ENCODE peak calls at places on chromosomes 11 and 22, in eight cellular contexts. H is WTC11; J is DMS153; L is RWPE1; X is fibroblast of villous mesenchyme; S is AG04449; M is ureter; B is stimulated activated CD4-positive, alpha-beta T cell treated with anti-CD3 and anti-CD28 coated beads, Interleukin-1b, Interleukin-23, amount 100 ng/mL, for 1 hour. W is an unnamed sample.

GRCh38 chr11:65776710-65777141 is 4.0 kb downstream of the AP5B1 start:
- DNase-seq in B (no peak), H (no peak), X (no peak), J (no peak), L (no peak), S (no peak), M (no peak), W (no peak)

GRCh38 chr11:56659755-56660154 is 3.7 kb upstream of the OR5AR1 start:
- DNase-seq in B (no peak), J (no peak), X (no peak), M (no peak), S (no peak), H (no peak), L (no peak), W (peak; percentile 61)

GRCh38 chr11:132607575-132607974 is 924.7 kb downstream of the OPCML start:
- DNase-seq in S (no peak), M (no peak), H (no peak), B (no peak), J (no peak), X (no peak), L (no peak), W (no peak)

GRCh38 chr11:30016588-30017363 is at the start of gene KCNA4:
- DNase-seq in M (no peak), J (no peak), B (no peak), S (no peak), X (no peak), L (peak; percentile 36), H (peak; percentile 68), W (peak; percentile 85)

GRCh38 chr22:33779243-33779642 is 141.0 kb downstream of the LARGE1 start:
- DNase-seq in J (peak; percentile 37), H (no peak), X (no peak), M (no peak), L (no peak), B (no peak), S (no peak), W (no peak)

GRCh38 chr11:115911656-115912055 is 407.4 kb upstream of the CADM1 start:
- DNase-seq in S (no peak), X (no peak), B (no peak), L (no peak), M (no peak), J (peak; percentile 42), H (no peak), W (no peak)

GRCh38 chr11:118834428-118835028 is 43.6 kb upstream of the DDX6 start:
- DNase-seq in M (no peak), S (no peak), B (no peak), H (no peak), X (peak; percentile 69), L (no peak), J (no peak), W (no peak)

GRCh38 chr22:36510966-36511881 is 4.4 kb upstream of the FOXRED2 start:
- DNase-seq in B (no peak), J (no peak), M (no peak), S (no peak), H (peak; percentile 66), L (peak; percentile 30), X (peak; percentile 57), W (peak; percentile 88)

GRCh38 chr11:9692696-9693095 is 28.8 kb downstream of the SWAP70 start:
- DNase-seq in H (no peak), X (no peak), B (no peak), J (no peak), L (no peak), M (no peak), S (no peak), W (no peak)

GRCh38 chr11:93589347-93589746 is 46.2 kb upstream of the SMCO4 start:
- DNase-seq in J (peak; percentile 28), B (no peak), M (no peak), L (no peak), H (no peak), X (no peak), S (no peak), W (no peak)

GRCh38 chr11:9701799-9702198 is 37.9 kb downstream of the SWAP70 start:
- DNase-seq in X (no peak), J (no peak), B (no peak), M (no peak), L (no peak), H (no peak), S (no peak), W (no peak)

GRCh38 chr11:63508009-63508408 is 2.1 kb downstream of the LGALS12 start:
- DNase-seq in J (no peak), M (no peak), L (no peak), X (peak; percentile 33), B (no peak), H (peak; percentile 68), S (no peak), W (peak; percentile 92)

GRCh38 chr11:19398772-19399542 is 158.2 kb upstream of the E2F8 start:
- DNase-seq in B (no peak), M (peak; percentile 54), H (no peak), X (peak; percentile 97), S (peak; percentile 59), L (peak; percentile 10), J (no peak), W (peak; percentile 14)

GRCh38 chr22:49063040-49063329 is 764.7 kb downstream of the BRD1 start:
- DNase-seq in S (no peak), M (no peak), B (no peak), X (no peak), J (no peak), L (no peak), H (no peak), W (no peak)

GRCh38 chr11:61949169-61950034 is 749 bp upstream of the BEST1 start:
- DNase-seq in M (peak; percentile 81), S (peak; percentile 89), B (no peak), L (peak; percentile 74), X (peak; percentile 99), H (peak; percentile 76), J (peak; percentile 72), W (peak; percentile 84)

GRCh38 chr11:126156814-126157213 is 54.6 kb downstream of the RPUSD4 start:
- DNase-seq in X (peak; percentile 58), J (no peak), L (no peak), H (no peak), M (no peak), S (no peak), B (no peak), W (no peak)

GRCh38 chr11:33622231-33622630 is 78.4 kb downstream of the C11orf91 start:
- DNase-seq in S (no peak), L (no peak), M (no peak), H (no peak), B (no peak), J (no peak), X (peak; percentile 30), W (no peak)

GRCh38 chr11:26229270-26229669 is 102.7 kb upstream of the ANO3 start:
- DNase-seq in S (peak; percentile 44), B (no peak), J (no peak), H (no peak), M (no peak), X (peak; percentile 87), L (peak; percentile 61), W (no peak)

GRCh38 chr11:6693342-6694228 is 10.4 kb upstream of the MRPL17 start:
- DNase-seq in L (no peak), B (peak; percentile 7), H (no peak), M (no peak), S (peak; percentile 49), J (no peak), X (peak; percentile 82), W (no peak)

GRCh38 chr11:73019996-73020395 is 122.1 kb downstream of the FCHSD2 start:
- DNase-seq in J (no peak), M (no peak), H (no peak), X (no peak), B (no peak), L (no peak), S (no peak), W (no peak)

GRCh38 chr11:43532046-43532445 is 148.5 kb upstream of the HSD17B12 start:
- DNase-seq in L (no peak), M (no peak), J (no peak), S (no peak), H (no peak), X (no peak), B (no peak), W (no peak)

GRCh38 chr22:17198188-17199130 is 20.8 kb downstream of the ADA2 start:
- DNase-seq in M (no peak), L (no peak), J (peak; percentile 64), H (peak; percentile 93), B (no peak), S (no peak), X (no peak), W (peak; percentile 97)

GRCh38 chr11:67136156-67136555 is 17.1 kb downstream of the KDM2A start:
- DNase-seq in M (no peak), H (no peak), J (no peak), B (no peak), S (no peak), L (no peak), X (peak; percentile 17), W (no peak)

GRCh38 chr11:118606844-118607228 is 579 bp upstream of the PHLDB1 start:
- DNase-seq in L (no peak), M (no peak), S (no peak), X (no peak), J (no peak), H (no peak), B (no peak), W (no peak)

GRCh38 chr22:19799322-19800190 is 39.0 kb downstream of the TBX1 start:
- DNase-seq in M (peak; percentile 67), S (peak; percentile 78), H (no peak), L (no peak), J (no peak), X (peak; percentile 89), B (no peak), W (no peak)

GRCh38 chr11:89405629-89406028 is 85.5 kb downstream of the NOX4 start:
- DNase-seq in M (no peak), J (no peak), X (peak; percentile 1), L (peak; percentile 5), H (no peak), S (no peak), B (no peak), W (no peak)

GRCh38 chr22:30430933-30431332 is 5.4 kb downstream of the MTFP1 start:
- DNase-seq in B (no peak), H (no peak), X (no peak), M (no peak), S (no peak), J (no peak), L (no peak), W (peak; percentile 63)

GRCh38 chr22:23313791-23314567 is 133.7 kb downstream of the BCR start:
- DNase-seq in B (no peak), L (no peak), J (no peak), M (no peak), X (no peak), S (no peak), H (no peak), W (peak; percentile 42)

GRCh38 chr11:19658344-19658743 is 54.3 kb upstream of the NAV2 start:
- DNase-seq in H (no peak), X (no peak), S (no peak), J (no peak), B (no peak), L (no peak), M (no peak), W (no peak)

GRCh38 chr11:115324569-115325432 is 179.4 kb downstream of the CADM1 start:
- DNase-seq in L (peak; percentile 36), B (no peak), H (peak; percentile 13), X (peak; percentile 61), J (peak; percentile 43), S (no peak), M (no peak), W (peak; percentile 56)

GRCh38 chr11:11989774-11990744 is 18.4 kb downstream of the DKK3 start:
- DNase-seq in H (no peak), B (no peak), J (no peak), M (peak; percentile 22), S (no peak), L (no peak), X (peak; percentile 66), W (peak; percentile 41)

GRCh38 chr11:95429376-95429907 is 198.4 kb upstream of the SESN3 start:
- DNase-seq in M (no peak), B (no peak), J (no peak), X (no peak), H (no peak), S (no peak), L (no peak), W (no peak)